ENCODE peak calls at places on chromosome 2, in four cellular contexts. W, M, Z and J are unnamed samples.

GRCh38 chr2:235486729-235487128 is 7.1 kb upstream of the AGAP1 start:
- DNase-seq in W (no peak), M (no peak), Z (no peak), J (no peak)

GRCh38 chr2:127066942-127067341 is 40.0 kb downstream of the BIN1 start:
- DNase-seq in W (peak), M (no peak), Z (no peak), J (no peak)

GRCh38 chr2:104572856-104573255 is 281.1 kb upstream of the POU3F3 start:
- DNase-seq in W (no peak), M (no peak), Z (no peak), J (no peak)

GRCh38 chr2:557635-558301 is 119.4 kb downstream of the TMEM18 start:
- DNase-seq in W (no peak), M (no peak), Z (no peak), J (no peak)

GRCh38 chr2:9838391-9838790 is 4.9 kb upstream of the TAF1B start:
- DNase-seq in W (no peak), M (no peak), Z (no peak), J (no peak)

GRCh38 chr2:74297950-74298349 is 45.3 kb downstream of the SLC4A5 start:
- DNase-seq in W (no peak), M (no peak), Z (no peak), J (no peak)

GRCh38 chr2:102235491-102235890 is 48.7 kb downstream of the IL1RL2 start:
- DNase-seq in W (no peak), M (no peak), Z (peak), J (no peak)

GRCh38 chr2:119179951-119180350 is 21.4 kb upstream of the C1QL2 start:
- DNase-seq in W (peak), M (no peak), Z (no peak), J (no peak)

GRCh38 chr2:65019010-65019409 is 29.8 kb downstream of the SLC1A4 start:
- DNase-seq in W (no peak), M (no peak), Z (no peak), J (no peak)

GRCh38 chr2:69720404-69720803 is 21.5 kb upstream of the ANXA4 start:
- DNase-seq in W (no peak), M (no peak), Z (no peak), J (no peak)

GRCh38 chr2:188966079-188966571 is 8.0 kb upstream of the COL3A1 start:
- DNase-seq in W (no peak), M (no peak), Z (no peak), J (no peak)

GRCh38 chr2:204551464-204551863 is 6.2 kb downstream of the PARD3B start:
- DNase-seq in W (no peak), M (no peak), Z (no peak), J (no peak)

GRCh38 chr2:108297436-108298141 is 8.9 kb downstream of the SULT1C2 start:
- DNase-seq in W (peak), M (no peak), Z (no peak), J (no peak)

GRCh38 chr2:120943403-120944034 is 207.9 kb downstream of the GLI2 start:
- DNase-seq in W (no peak), M (no peak), Z (no peak), J (no peak)

GRCh38 chr2:219957815-219958214 is 330.4 kb downstream of the SLC4A3 start:
- DNase-seq in W (no peak), M (no peak), Z (no peak), J (no peak)

GRCh38 chr2:169109502-169110409 is 40.4 kb downstream of the DHRS9 start:
- DNase-seq in W (peak), M (peak), Z (peak), J (peak)

GRCh38 chr2:14804912-14805311 is 172.4 kb downstream of the LRATD1 start:
- DNase-seq in W (no peak), M (no peak), Z (no peak), J (no peak)

GRCh38 chr2:11446733-11447248 is 19.2 kb downstream of the E2F6 start:
- DNase-seq in W (peak), M (peak), Z (peak), J (peak)

GRCh38 chr2:9145109-9145751 is 61.4 kb upstream of the ASAP2 start:
- DNase-seq in W (no peak), M (no peak), Z (no peak), J (no peak)

GRCh38 chr2:37283207-37283606 is 41.4 kb downstream of the PRKD3 start:
- DNase-seq in W (peak), M (no peak), Z (no peak), J (no peak)

GRCh38 chr2:102271844-102272243 is 39.5 kb upstream of the IL1RL1 start:
- DNase-seq in W (no peak), M (no peak), Z (no peak), J (no peak)

GRCh38 chr2:128605421-128605820 is 286.8 kb upstream of the HS6ST1 start:
- DNase-seq in W (no peak), M (no peak), Z (no peak), J (no peak)

GRCh38 chr2:55862673-55863390 is 60.8 kb downstream of the EFEMP1 start:
- DNase-seq in W (peak), M (no peak), Z (no peak), J (no peak)

GRCh38 chr2:9382604-9383235 is 40.6 kb downstream of the ITGB1BP1 start:
- DNase-seq in W (no peak), M (no peak), Z (no peak), J (no peak)

GRCh38 chr2:229715895-229716507 is 1.6 kb upstream of the DNER start:
- DNase-seq in W (peak), M (no peak), Z (peak), J (peak)

GRCh38 chr2:214837466-214837865 is 28.0 kb upstream of the BARD1 start:
- DNase-seq in W (no peak), M (no peak), Z (no peak), J (no peak)

GRCh38 chr2:854460-854859 is 96.2 kb upstream of the SNTG2 start:
- DNase-seq in W (no peak), M (peak), Z (peak), J (no peak)

GRCh38 chr2:103788875-103789715 is 1027.3 kb downstream of the TMEM182 start:
- DNase-seq in W (peak), M (no peak), Z (no peak), J (no peak)

GRCh38 chr2:182597570-182597969 is 118.5 kb upstream of the DNAJC10 start:
- DNase-seq in W (no peak), M (no peak), Z (no peak), J (no peak)

GRCh38 chr2:79191081-79191480 is 31.5 kb upstream of the REG3A start:
- DNase-seq in W (no peak), M (no peak), Z (no peak), J (no peak)

GRCh38 chr2:1940660-1941059 is 196.3 kb upstream of the PXDN start:
- DNase-seq in W (peak), M (no peak), Z (no peak), J (no peak)